ENCODE peak calls at places on chromosomes 6 and 20, in ten cellular contexts. One of them, this sample, is unnamed.

GRCh38 chr6:71383891-71384489 is 95.4 kb downstream of the OGFRL1 start:
- DNase-seq in NB4: peak
- DNase-seq in heart left ventricle: no peak
- DNase-seq in H54: no peak
- DNase-seq in IMR-90: peak
- DNase-seq in body of pancreas: no peak
- DNase-seq in adrenal gland: peak
- DNase-seq in A549: no peak
- DNase-seq in stomach: no peak
- DNase-seq in uterus: no peak
- DNase-seq in this sample: no peak

GRCh38 chr20:57587278-57587988 is 26.5 kb downstream of the PCK1 start:
- DNase-seq in NB4: no peak
- DNase-seq in heart left ventricle: no peak
- DNase-seq in H54: no peak
- DNase-seq in IMR-90: no peak
- DNase-seq in body of pancreas: no peak
- DNase-seq in adrenal gland: no peak
- DNase-seq in A549: no peak
- DNase-seq in stomach: no peak
- DNase-seq in uterus: no peak
- DNase-seq in this sample: no peak

GRCh38 chr20:5642155-5642981 is 107.8 kb upstream of the SHLD1 start:
- DNase-seq in NB4: peak
- DNase-seq in heart left ventricle: no peak
- DNase-seq in H54: no peak
- DNase-seq in IMR-90: no peak
- DNase-seq in body of pancreas: no peak
- DNase-seq in adrenal gland: peak
- DNase-seq in A549: no peak
- DNase-seq in stomach: no peak
- DNase-seq in uterus: peak
- DNase-seq in this sample: no peak

GRCh38 chr6:107670792-107671199 is 153.3 kb downstream of the SCML4 start:
- DNase-seq in NB4: peak
- DNase-seq in heart left ventricle: peak
- DNase-seq in H54: peak
- DNase-seq in IMR-90: peak
- DNase-seq in body of pancreas: peak
- DNase-seq in adrenal gland: peak
- DNase-seq in A549: no peak
- DNase-seq in stomach: no peak
- DNase-seq in uterus: peak
- DNase-seq in this sample: no peak

GRCh38 chr6:40256831-40257230 is 322.6 kb upstream of the MOCS1 start:
- DNase-seq in NB4: no peak
- DNase-seq in heart left ventricle: no peak
- DNase-seq in H54: no peak
- DNase-seq in IMR-90: no peak
- DNase-seq in body of pancreas: no peak
- DNase-seq in adrenal gland: no peak
- DNase-seq in A549: no peak
- DNase-seq in stomach: no peak
- DNase-seq in uterus: no peak
- DNase-seq in this sample: no peak

GRCh38 chr6:110976575-110976974 is 5.3 kb upstream of the RPF2 start:
- DNase-seq in NB4: no peak
- DNase-seq in heart left ventricle: no peak
- DNase-seq in H54: no peak
- DNase-seq in IMR-90: no peak
- DNase-seq in body of pancreas: no peak
- DNase-seq in adrenal gland: no peak
- DNase-seq in A549: no peak
- DNase-seq in stomach: no peak
- DNase-seq in uterus: no peak
- DNase-seq in this sample: no peak

GRCh38 chr6:56699066-56699654 is 56.5 kb upstream of the DST start:
- DNase-seq in NB4: peak
- DNase-seq in heart left ventricle: no peak
- DNase-seq in H54: no peak
- DNase-seq in IMR-90: peak
- DNase-seq in body of pancreas: no peak
- DNase-seq in adrenal gland: no peak
- DNase-seq in A549: no peak
- DNase-seq in stomach: no peak
- DNase-seq in uterus: no peak
- DNase-seq in this sample: no peak

GRCh38 chr6:149855040-149855654 is 9.0 kb downstream of the LRP11 start:
- DNase-seq in NB4: no peak
- DNase-seq in heart left ventricle: no peak
- DNase-seq in H54: no peak
- DNase-seq in IMR-90: peak
- DNase-seq in body of pancreas: no peak
- DNase-seq in adrenal gland: no peak
- DNase-seq in A549: peak
- DNase-seq in stomach: peak
- DNase-seq in uterus: no peak
- DNase-seq in this sample: no peak

GRCh38 chr6:40906759-40907158 is 132.3 kb downstream of the UNC5CL start:
- DNase-seq in NB4: no peak
- DNase-seq in heart left ventricle: no peak
- DNase-seq in H54: peak
- DNase-seq in IMR-90: no peak
- DNase-seq in body of pancreas: no peak
- DNase-seq in adrenal gland: peak
- DNase-seq in A549: peak
- DNase-seq in stomach: no peak
- DNase-seq in uterus: no peak
- DNase-seq in this sample: no peak

GRCh38 chr20:7841967-7842301 is 98.3 kb downstream of the HAO1 start:
- DNase-seq in NB4: peak
- DNase-seq in heart left ventricle: peak
- DNase-seq in H54: peak
- DNase-seq in IMR-90: peak
- DNase-seq in body of pancreas: no peak
- DNase-seq in adrenal gland: no peak
- DNase-seq in A549: peak
- DNase-seq in stomach: no peak
- DNase-seq in uterus: peak
- DNase-seq in this sample: no peak

GRCh38 chr20:57791178-57791945 is 81.5 kb upstream of the PMEPA1 start:
- DNase-seq in NB4: no peak
- DNase-seq in heart left ventricle: no peak
- DNase-seq in H54: no peak
- DNase-seq in IMR-90: no peak
- DNase-seq in body of pancreas: no peak
- DNase-seq in adrenal gland: no peak
- DNase-seq in A549: no peak
- DNase-seq in stomach: no peak
- DNase-seq in uterus: no peak
- DNase-seq in this sample: no peak

GRCh38 chr20:58366016-58366415 is 23.0 kb upstream of the VAPB start:
- DNase-seq in NB4: no peak
- DNase-seq in heart left ventricle: no peak
- DNase-seq in H54: no peak
- DNase-seq in IMR-90: no peak
- DNase-seq in body of pancreas: no peak
- DNase-seq in adrenal gland: no peak
- DNase-seq in A549: no peak
- DNase-seq in stomach: no peak
- DNase-seq in uterus: no peak
- DNase-seq in this sample: no peak

GRCh38 chr6:118876814-118877213 is 17.1 kb upstream of the ASF1A start:
- DNase-seq in NB4: no peak
- DNase-seq in heart left ventricle: no peak
- DNase-seq in H54: no peak
- DNase-seq in IMR-90: peak
- DNase-seq in body of pancreas: no peak
- DNase-seq in adrenal gland: no peak
- DNase-seq in A549: no peak
- DNase-seq in stomach: no peak
- DNase-seq in uterus: no peak
- DNase-seq in this sample: no peak

GRCh38 chr20:60204601-60205000 is 246.4 kb downstream of the CDH26 start:
- DNase-seq in NB4: no peak
- DNase-seq in heart left ventricle: no peak
- DNase-seq in H54: no peak
- DNase-seq in IMR-90: no peak
- DNase-seq in body of pancreas: no peak
- DNase-seq in adrenal gland: no peak
- DNase-seq in A549: no peak
- DNase-seq in stomach: no peak
- DNase-seq in uterus: no peak
- DNase-seq in this sample: peak

GRCh38 chr6:91834813-91835212 is 1247.9 kb upstream of the MAP3K7 start:
- DNase-seq in NB4: no peak
- DNase-seq in heart left ventricle: no peak
- DNase-seq in H54: no peak
- DNase-seq in IMR-90: no peak
- DNase-seq in body of pancreas: no peak
- DNase-seq in adrenal gland: no peak
- DNase-seq in A549: no peak
- DNase-seq in stomach: no peak
- DNase-seq in uterus: no peak
- DNase-seq in this sample: no peak

GRCh38 chr6:132812255-132812732 is 2.1 kb upstream of the RPS12 start:
- DNase-seq in NB4: peak
- DNase-seq in heart left ventricle: no peak
- DNase-seq in H54: no peak
- DNase-seq in IMR-90: peak
- DNase-seq in body of pancreas: no peak
- DNase-seq in adrenal gland: no peak
- DNase-seq in A549: no peak
- DNase-seq in stomach: no peak
- DNase-seq in uterus: no peak
- DNase-seq in this sample: no peak

GRCh38 chr6:132816665-132817064 is 2.3 kb downstream of the RPS12 start:
- DNase-seq in NB4: peak
- DNase-seq in heart left ventricle: no peak
- DNase-seq in H54: no peak
- DNase-seq in IMR-90: no peak
- DNase-seq in body of pancreas: no peak
- DNase-seq in adrenal gland: no peak
- DNase-seq in A549: no peak
- DNase-seq in stomach: no peak
- DNase-seq in uterus: no peak
- DNase-seq in this sample: no peak

GRCh38 chr6:132812756-132813172 is 1.6 kb upstream of the RPS12 start:
- DNase-seq in NB4: peak
- DNase-seq in heart left ventricle: no peak
- DNase-seq in H54: no peak
- DNase-seq in IMR-90: peak
- DNase-seq in body of pancreas: no peak
- DNase-seq in adrenal gland: no peak
- DNase-seq in A549: no peak
- DNase-seq in stomach: no peak
- DNase-seq in uterus: no peak
- DNase-seq in this sample: no peak

GRCh38 chr6:132813173-132813856 is 1.1 kb upstream of the RPS12 start:
- DNase-seq in NB4: peak
- DNase-seq in heart left ventricle: peak
- DNase-seq in H54: no peak
- DNase-seq in IMR-90: no peak
- DNase-seq in body of pancreas: peak
- DNase-seq in adrenal gland: peak
- DNase-seq in A549: no peak
- DNase-seq in stomach: no peak
- DNase-seq in uterus: peak
- DNase-seq in this sample: no peak

GRCh38 chr6:132814716-132815570 is 574 bp downstream of the RPS12 start:
- DNase-seq in NB4: peak
- DNase-seq in heart left ventricle: no peak
- DNase-seq in H54: no peak
- DNase-seq in IMR-90: no peak
- DNase-seq in body of pancreas: no peak
- DNase-seq in adrenal gland: peak
- DNase-seq in A549: no peak
- DNase-seq in stomach: no peak
- DNase-seq in uterus: no peak
- DNase-seq in this sample: no peak
- TF ChIP-seq POLR2A in NB4: no peak
- TF ChIP-seq POLR2A in heart left ventricle: no peak
- TF ChIP-seq POLR2A in H54: no peak
- TF ChIP-seq POLR2A in IMR-90: no peak
- TF ChIP-seq POLR2A in body of pancreas: no peak
- TF ChIP-seq POLR2A in adrenal gland: no peak
- TF ChIP-seq POLR2A in A549: no peak
- TF ChIP-seq POLR2A in stomach: no peak
- TF ChIP-seq POLR2A in uterus: no peak
- TF ChIP-seq POLR2A in this sample: no peak

GRCh38 chr20:4550740-4551139 is 171.0 kb upstream of the PRND start:
- DNase-seq in NB4: no peak
- DNase-seq in heart left ventricle: no peak
- DNase-seq in H54: no peak
- DNase-seq in IMR-90: peak
- DNase-seq in body of pancreas: no peak
- DNase-seq in adrenal gland: no peak
- DNase-seq in A549: no peak
- DNase-seq in stomach: no peak
- DNase-seq in uterus: no peak
- DNase-seq in this sample: no peak
- TF ChIP-seq POLR2A in NB4: no peak
- TF ChIP-seq POLR2A in heart left ventricle: no peak
- TF ChIP-seq POLR2A in H54: no peak
- TF ChIP-seq POLR2A in IMR-90: no peak
- TF ChIP-seq POLR2A in body of pancreas: no peak
- TF ChIP-seq POLR2A in adrenal gland: no peak
- TF ChIP-seq POLR2A in A549: no peak
- TF ChIP-seq POLR2A in stomach: no peak
- TF ChIP-seq POLR2A in uterus: no peak
- TF ChIP-seq POLR2A in this sample: no peak

GRCh38 chr6:158849899-158850806 is 31.0 kb upstream of the EZR start:
- DNase-seq in NB4: peak
- DNase-seq in heart left ventricle: no peak
- DNase-seq in H54: peak
- DNase-seq in IMR-90: peak
- DNase-seq in body of pancreas: no peak
- DNase-seq in adrenal gland: no peak
- DNase-seq in A549: peak
- DNase-seq in stomach: peak
- DNase-seq in uterus: no peak
- DNase-seq in this sample: no peak
- TF ChIP-seq POLR2A in NB4: no peak
- TF ChIP-seq POLR2A in heart left ventricle: no peak
- TF ChIP-seq POLR2A in H54: no peak
- TF ChIP-seq POLR2A in IMR-90: peak
- TF ChIP-seq POLR2A in body of pancreas: peak
- TF ChIP-seq POLR2A in adrenal gland: no peak
- TF ChIP-seq POLR2A in A549: no peak
- TF ChIP-seq POLR2A in stomach: no peak
- TF ChIP-seq POLR2A in uterus: no peak
- TF ChIP-seq POLR2A in this sample: no peak

DNA sequence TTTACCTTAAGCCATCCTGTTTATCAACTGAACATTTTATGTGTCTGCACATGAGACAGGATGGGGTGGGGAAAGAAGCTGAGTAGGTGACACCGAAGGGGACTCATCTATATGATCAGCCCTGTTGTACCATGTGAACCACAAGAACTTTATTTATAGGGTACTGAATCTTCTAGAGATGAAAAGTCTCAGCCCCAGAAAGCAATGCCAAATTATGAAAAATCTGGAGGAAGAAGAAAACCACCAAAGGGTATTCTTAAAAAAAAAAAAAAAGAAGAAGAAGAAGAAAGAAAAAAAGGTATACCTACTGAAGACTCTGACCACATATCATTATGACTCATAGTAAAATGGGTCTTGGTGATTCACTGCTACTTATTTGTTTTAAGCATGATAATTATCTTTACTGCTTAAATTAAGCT is 39.8 kb upstream of the HBS1L start:
- DNase-seq in NB4: peak
- DNase-seq in heart left ventricle: no peak
- DNase-seq in H54: no peak
- DNase-seq in IMR-90: peak
- DNase-seq in body of pancreas: no peak
- DNase-seq in adrenal gland: no peak
- DNase-seq in A549: no peak
- DNase-seq in stomach: no peak
- DNase-seq in uterus: no peak
- DNase-seq in this sample: no peak
- TF ChIP-seq POLR2A in NB4: no peak
- TF ChIP-seq POLR2A in heart left ventricle: no peak
- TF ChIP-seq POLR2A in H54: no peak
- TF ChIP-seq POLR2A in IMR-90: no peak
- TF ChIP-seq POLR2A in body of pancreas: no peak
- TF ChIP-seq POLR2A in adrenal gland: no peak
- TF ChIP-seq POLR2A in A549: no peak
- TF ChIP-seq POLR2A in stomach: no peak
- TF ChIP-seq POLR2A in uterus: no peak
- TF ChIP-seq POLR2A in this sample: no peak

This sample was measured in esophagus muscularis mucosa.